ENCODE peak calls at places on chromosomes 16 and 17, in six cellular contexts. One of them, this sample, is unnamed. For H3K27me3, the result is how much of the 10 kb centered on the place peaks cover.

GRCh38 chr16:66342294-66342900 is 24.1 kb upstream of the CDH5 start:
- DNase-seq in fibroblast of lung: no peak
- DNase-seq in heart right ventricle: no peak
- DNase-seq in NT2/D1: peak
- DNase-seq in breast epithelium: no peak
- DNase-seq in Panc1: no peak
- DNase-seq in this sample: no peak

GRCh38 chr17:42312285-42313130 is 24.2 kb downstream of the STAT5A start:
- DNase-seq in fibroblast of lung: peak
- DNase-seq in heart right ventricle: peak
- DNase-seq in NT2/D1: peak
- DNase-seq in breast epithelium: peak
- DNase-seq in Panc1: no peak
- DNase-seq in this sample: peak

GRCh38 chr17:78357177-78357586 is 2.7 kb downstream of the SOCS3 start:
- DNase-seq in fibroblast of lung: peak
- DNase-seq in heart right ventricle: no peak
- DNase-seq in NT2/D1: no peak
- DNase-seq in breast epithelium: no peak
- DNase-seq in Panc1: no peak
- DNase-seq in this sample: no peak

GRCh38 chr16:26911436-26911835 is 155.3 kb upstream of the C16orf82 start:
- DNase-seq in fibroblast of lung: no peak
- DNase-seq in heart right ventricle: no peak
- DNase-seq in NT2/D1: no peak
- DNase-seq in breast epithelium: no peak
- DNase-seq in Panc1: no peak
- DNase-seq in this sample: no peak

GRCh38 chr16:66660422-66661209 is 35.9 kb downstream of the CMTM4 start:
- DNase-seq in fibroblast of lung: peak
- DNase-seq in heart right ventricle: peak
- DNase-seq in NT2/D1: no peak
- DNase-seq in breast epithelium: no peak
- DNase-seq in Panc1: no peak
- DNase-seq in this sample: no peak

GRCh38 chr17:78019367-78019975 is 61.0 kb downstream of the TNRC6C start:
- DNase-seq in fibroblast of lung: peak
- DNase-seq in heart right ventricle: no peak
- DNase-seq in NT2/D1: peak
- DNase-seq in breast epithelium: no peak
- DNase-seq in Panc1: no peak
- DNase-seq in this sample: no peak

GRCh38 chr17:11140501-11140900 is 100.5 kb upstream of the SHISA6 start:
- DNase-seq in fibroblast of lung: no peak
- DNase-seq in heart right ventricle: no peak
- DNase-seq in NT2/D1: no peak
- DNase-seq in breast epithelium: no peak
- DNase-seq in Panc1: no peak
- DNase-seq in this sample: no peak

GRCh38 chr17:78317817-78318400 is 42.0 kb downstream of the SOCS3 start:
- DNase-seq in fibroblast of lung: no peak
- DNase-seq in heart right ventricle: no peak
- DNase-seq in NT2/D1: no peak
- DNase-seq in breast epithelium: no peak
- DNase-seq in Panc1: no peak
- DNase-seq in this sample: no peak

GRCh38 chr16:82630688-82631087 is 3.9 kb downstream of the CDH13 start:
- DNase-seq in fibroblast of lung: no peak
- DNase-seq in heart right ventricle: no peak
- DNase-seq in NT2/D1: no peak
- DNase-seq in breast epithelium: no peak
- DNase-seq in Panc1: no peak
- DNase-seq in this sample: no peak

GRCh38 chr16:55697867-55698266 is 42.1 kb downstream of the SLC6A2 start:
- DNase-seq in fibroblast of lung: no peak
- DNase-seq in heart right ventricle: no peak
- DNase-seq in NT2/D1: no peak
- DNase-seq in breast epithelium: no peak
- DNase-seq in Panc1: no peak
- DNase-seq in this sample: no peak

GRCh38 chr16:583815-584591 is 5.9 kb upstream of the RAB40C start:
- DNase-seq in fibroblast of lung: no peak
- DNase-seq in heart right ventricle: no peak
- DNase-seq in NT2/D1: no peak
- DNase-seq in breast epithelium: no peak
- DNase-seq in Panc1: no peak
- DNase-seq in this sample: no peak

GRCh38 chr17:30363715-30364202 is 15.0 kb upstream of the CPD start:
- DNase-seq in fibroblast of lung: peak
- DNase-seq in heart right ventricle: no peak
- DNase-seq in NT2/D1: no peak
- DNase-seq in breast epithelium: no peak
- DNase-seq in Panc1: peak
- DNase-seq in this sample: no peak

GRCh38 chr17:2797226-2797625 is 988 bp downstream of the RAP1GAP2 start:
- DNase-seq in fibroblast of lung: no peak
- DNase-seq in heart right ventricle: no peak
- DNase-seq in NT2/D1: no peak
- DNase-seq in breast epithelium: no peak
- DNase-seq in Panc1: no peak
- DNase-seq in this sample: no peak

GRCh38 chr17:33964344-33964979 is 290.6 kb upstream of the CCL2 start:
- DNase-seq in fibroblast of lung: no peak
- DNase-seq in heart right ventricle: no peak
- DNase-seq in NT2/D1: no peak
- DNase-seq in breast epithelium: no peak
- DNase-seq in Panc1: no peak
- DNase-seq in this sample: peak

GRCh38 chr16:20259549-20259948 is 67.8 kb downstream of the GP2 start:
- DNase-seq in fibroblast of lung: no peak
- DNase-seq in heart right ventricle: no peak
- DNase-seq in NT2/D1: no peak
- DNase-seq in breast epithelium: no peak
- DNase-seq in Panc1: no peak
- DNase-seq in this sample: no peak

GRCh38 chr16:53249331-53249730 is 184.9 kb upstream of the RBL2 start:
- DNase-seq in fibroblast of lung: no peak
- DNase-seq in heart right ventricle: no peak
- DNase-seq in NT2/D1: no peak
- DNase-seq in breast epithelium: no peak
- DNase-seq in Panc1: no peak
- DNase-seq in this sample: no peak

GRCh38 chr16:914453-914852 is 56.3 kb downstream of the LMF1 start:
- DNase-seq in fibroblast of lung: peak
- DNase-seq in heart right ventricle: no peak
- DNase-seq in NT2/D1: no peak
- DNase-seq in breast epithelium: no peak
- DNase-seq in Panc1: peak
- DNase-seq in this sample: no peak

GRCh38 chr16:67236551-67237395 is 9.8 kb downstream of the TMEM208 start:
- DNase-seq in fibroblast of lung: peak
- DNase-seq in heart right ventricle: no peak
- DNase-seq in NT2/D1: peak
- DNase-seq in breast epithelium: no peak
- DNase-seq in Panc1: no peak
- DNase-seq in this sample: no peak

GRCh38 chr16:59192551-59193199 is 458.6 kb upstream of the GOT2 start:
- DNase-seq in fibroblast of lung: peak
- DNase-seq in heart right ventricle: peak
- DNase-seq in NT2/D1: peak
- DNase-seq in breast epithelium: no peak
- DNase-seq in Panc1: no peak
- DNase-seq in this sample: peak

GRCh38 chr16:88329726-88330700 is 52.7 kb upstream of the ZNF469 start:
- DNase-seq in fibroblast of lung: peak
- DNase-seq in heart right ventricle: no peak
- DNase-seq in NT2/D1: no peak
- DNase-seq in breast epithelium: no peak
- DNase-seq in Panc1: no peak
- DNase-seq in this sample: no peak

GRCh38 chr17:81415681-81416080 is 20.4 kb downstream of the BAHCC1 start:
- DNase-seq in fibroblast of lung: no peak
- DNase-seq in heart right ventricle: no peak
- DNase-seq in NT2/D1: no peak
- DNase-seq in breast epithelium: no peak
- DNase-seq in Panc1: no peak
- DNase-seq in this sample: no peak

GRCh38 chr17:81414751-81415516 is 19.7 kb downstream of the BAHCC1 start:
- DNase-seq in fibroblast of lung: no peak
- DNase-seq in heart right ventricle: no peak
- DNase-seq in NT2/D1: no peak
- DNase-seq in breast epithelium: no peak
- DNase-seq in Panc1: no peak
- DNase-seq in this sample: no peak

GRCh38 chr17:81417049-81417878 is 22.0 kb downstream of the BAHCC1 start:
- DNase-seq in fibroblast of lung: peak
- DNase-seq in heart right ventricle: no peak
- DNase-seq in NT2/D1: no peak
- DNase-seq in breast epithelium: no peak
- DNase-seq in Panc1: no peak
- DNase-seq in this sample: no peak

GRCh38 chr17:81417879-81418709 is 22.8 kb downstream of the BAHCC1 start:
- DNase-seq in fibroblast of lung: no peak
- DNase-seq in heart right ventricle: no peak
- DNase-seq in NT2/D1: no peak
- DNase-seq in breast epithelium: no peak
- DNase-seq in Panc1: no peak
- DNase-seq in this sample: no peak

GRCh38 chr17:81416612-81417011 is 21.4 kb downstream of the BAHCC1 start:
- DNase-seq in fibroblast of lung: no peak
- DNase-seq in heart right ventricle: no peak
- DNase-seq in NT2/D1: no peak
- DNase-seq in breast epithelium: no peak
- DNase-seq in Panc1: no peak
- DNase-seq in this sample: no peak
- H3K27me3 ChIP-seq in fibroblast of lung: under half
- H3K27me3 ChIP-seq in heart right ventricle: under half
- H3K27me3 ChIP-seq in NT2/D1: under half
- H3K27me3 ChIP-seq in breast epithelium: under half
- H3K27me3 ChIP-seq in Panc1: under half
- H3K27me3 ChIP-seq in this sample: under half

GRCh38 chr16:86308514-86308913 is 201.8 kb upstream of the FOXF1 start:
- DNase-seq in fibroblast of lung: no peak
- DNase-seq in heart right ventricle: no peak
- DNase-seq in NT2/D1: no peak
- DNase-seq in breast epithelium: no peak
- DNase-seq in Panc1: no peak
- DNase-seq in this sample: no peak

GRCh38 chr16:86306046-86306644 is 204.2 kb upstream of the FOXF1 start:
- DNase-seq in fibroblast of lung: peak
- DNase-seq in heart right ventricle: no peak
- DNase-seq in NT2/D1: no peak
- DNase-seq in breast epithelium: no peak
- DNase-seq in Panc1: no peak
- DNase-seq in this sample: no peak

GRCh38 chr16:86305440-86305839 is 204.9 kb upstream of the FOXF1 start:
- DNase-seq in fibroblast of lung: no peak
- DNase-seq in heart right ventricle: no peak
- DNase-seq in NT2/D1: no peak
- DNase-seq in breast epithelium: no peak
- DNase-seq in Panc1: no peak
- DNase-seq in this sample: no peak

GRCh38 chr16:86307518-86307903 is 202.8 kb upstream of the FOXF1 start:
- DNase-seq in fibroblast of lung: peak
- DNase-seq in heart right ventricle: no peak
- DNase-seq in NT2/D1: no peak
- DNase-seq in breast epithelium: no peak
- DNase-seq in Panc1: no peak
- DNase-seq in this sample: no peak

DNA sequence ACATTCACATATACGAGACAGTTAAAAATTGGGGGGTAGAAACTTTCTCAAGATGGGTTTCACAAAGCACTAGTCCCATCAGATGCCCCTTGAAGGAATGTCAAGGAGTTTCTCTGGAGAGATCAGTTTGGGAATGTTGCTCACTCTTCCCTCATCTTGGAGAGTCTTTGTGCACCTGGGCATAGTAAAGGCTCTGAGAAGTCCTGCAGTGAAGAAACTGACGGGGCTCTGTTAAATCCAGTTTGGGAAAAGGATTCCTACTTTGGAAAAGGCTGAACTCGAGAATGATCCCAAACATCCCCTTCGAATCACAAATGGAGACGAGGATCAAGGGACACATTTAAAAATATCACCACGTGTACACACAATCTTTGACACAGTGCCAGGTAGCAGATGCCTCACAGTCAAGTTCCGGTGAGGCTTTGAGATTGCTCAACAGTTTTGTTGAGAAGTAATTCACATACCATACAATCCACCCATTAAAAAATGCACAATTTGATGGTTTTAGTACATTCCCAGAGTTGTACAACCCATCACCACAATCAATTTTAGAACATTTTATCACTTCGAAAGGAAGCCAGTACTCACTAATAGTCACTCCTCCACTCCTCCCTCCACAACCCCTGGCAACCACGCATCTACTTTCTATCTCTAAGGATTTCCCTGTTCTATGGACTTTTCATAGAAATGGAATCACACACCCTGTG is 203.4 kb upstream of the FOXF1 start:
- DNase-seq in fibroblast of lung: peak
- DNase-seq in heart right ventricle: no peak
- DNase-seq in NT2/D1: no peak
- DNase-seq in breast epithelium: no peak
- DNase-seq in Panc1: no peak
- DNase-seq in this sample: no peak
- H3K27me3 ChIP-seq in fibroblast of lung: under half
- H3K27me3 ChIP-seq in heart right ventricle: half or more
- H3K27me3 ChIP-seq in NT2/D1: under half
- H3K27me3 ChIP-seq in breast epithelium: under half
- H3K27me3 ChIP-seq in Panc1: under half
- H3K27me3 ChIP-seq in this sample: under half

GRCh38 chr17:76432004-76432403 is 20.9 kb downstream of the UBE2O start:
- DNase-seq in fibroblast of lung: no peak
- DNase-seq in heart right ventricle: no peak
- DNase-seq in NT2/D1: no peak
- DNase-seq in breast epithelium: no peak
- DNase-seq in Panc1: no peak
- DNase-seq in this sample: no peak
- H3K27me3 ChIP-seq in fibroblast of lung: under half
- H3K27me3 ChIP-seq in heart right ventricle: under half
- H3K27me3 ChIP-seq in NT2/D1: under half
- H3K27me3 ChIP-seq in breast epithelium: under half
- H3K27me3 ChIP-seq in Panc1: under half
- H3K27me3 ChIP-seq in this sample: under half

GRCh38 chr17:79626156-79626890 is 15.5 kb upstream of the RBFOX3 start:
- DNase-seq in fibroblast of lung: no peak
- DNase-seq in heart right ventricle: peak
- DNase-seq in NT2/D1: no peak
- DNase-seq in breast epithelium: peak
- DNase-seq in Panc1: no peak
- DNase-seq in this sample: no peak

GRCh38 chr17:79627766-79628690 is 17.2 kb upstream of the RBFOX3 start:
- DNase-seq in fibroblast of lung: no peak
- DNase-seq in heart right ventricle: peak
- DNase-seq in NT2/D1: no peak
- DNase-seq in breast epithelium: peak
- DNase-seq in Panc1: no peak
- DNase-seq in this sample: no peak

GRCh38 chr17:79628861-79629547 is 18.2 kb upstream of the RBFOX3 start:
- DNase-seq in fibroblast of lung: no peak
- DNase-seq in heart right ventricle: no peak
- DNase-seq in NT2/D1: no peak
- DNase-seq in breast epithelium: peak
- DNase-seq in Panc1: no peak
- DNase-seq in this sample: no peak

GRCh38 chr17:79625706-79626105 is 14.9 kb upstream of the RBFOX3 start:
- DNase-seq in fibroblast of lung: no peak
- DNase-seq in heart right ventricle: peak
- DNase-seq in NT2/D1: no peak
- DNase-seq in breast epithelium: peak
- DNase-seq in Panc1: no peak
- DNase-seq in this sample: no peak

GRCh38 chr17:79627184-79627765 is 16.4 kb upstream of the RBFOX3 start:
- DNase-seq in fibroblast of lung: no peak
- DNase-seq in heart right ventricle: no peak
- DNase-seq in NT2/D1: no peak
- DNase-seq in breast epithelium: peak
- DNase-seq in Panc1: no peak
- DNase-seq in this sample: no peak
- H3K27me3 ChIP-seq in fibroblast of lung: under half
- H3K27me3 ChIP-seq in heart right ventricle: half or more
- H3K27me3 ChIP-seq in NT2/D1: under half
- H3K27me3 ChIP-seq in breast epithelium: under half
- H3K27me3 ChIP-seq in Panc1: under half
- H3K27me3 ChIP-seq in this sample: under half